ENCODE peak calls at places on chromosomes 3 and 15, in five cellular contexts. E is A549; R is CD4-positive, CD25-positive, alpha-beta regulatory T cell; W is uterus; L is colonic mucosa. P is an unnamed sample.

GRCh38 chr15:39362832-39363561 is 217.9 kb upstream of the THBS1 start:
- DNase-seq in L (no peak), R (no peak), E (no peak), W (no peak), P (no peak)

GRCh38 chr15:69393831-69394491 is 20.2 kb upstream of the KIF23 start:
- DNase-seq in W (no peak), L (no peak), R (no peak), E (peak; percentile 42), P (peak; percentile 40)

GRCh38 chr3:186515115-186515514 is 29.1 kb downstream of the CRYGS start:
- DNase-seq in E (no peak), W (no peak), R (peak; percentile 27), L (no peak), P (no peak)

GRCh38 chr3:164360738-164361376 is 717.4 kb downstream of the SI start:
- DNase-seq in E (no peak), L (no peak), W (no peak), R (no peak), P (no peak)

GRCh38 chr3:72615182-72615581 is 233.1 kb downstream of the SHQ1 start:
- DNase-seq in W (no peak), E (no peak), R (no peak), L (no peak), P (no peak)

GRCh38 chr3:62597481-62597880 is 224.1 kb upstream of the FEZF2 start:
- DNase-seq in E (no peak), W (no peak), R (no peak), L (no peak), P (no peak)

GRCh38 chr3:49006591-49007067 is 562 bp upstream of the WDR6 start:
- DNase-seq in W (peak; percentile 65), L (peak; percentile 46), E (no peak), R (no peak), P (no peak)

GRCh38 chr3:141797167-141797773 is 34.1 kb downstream of the GRK7 start:
- DNase-seq in E (no peak), L (peak; percentile 34), R (peak; percentile 42), W (peak; percentile 33), P (peak; percentile 70)

GRCh38 chr3:100708989-100709839 is at the start of gene TFG:
- DNase-seq in W (peak; percentile 98), E (peak; percentile 99), R (peak; percentile 95), L (peak; percentile 99), P (peak; percentile 99)

GRCh38 chr3:153752405-153753027 is 368.7 kb upstream of the ARHGEF26 start:
- DNase-seq in R (no peak), W (no peak), E (no peak), L (no peak), P (no peak)

GRCh38 chr15:38012894-38013293 is 78.5 kb downstream of the TMCO5A start:
- DNase-seq in E (no peak), L (no peak), W (no peak), R (no peak), P (no peak)

GRCh38 chr3:139284221-139284620 is 59.6 kb upstream of the MRPS22 start:
- DNase-seq in L (no peak), R (no peak), E (no peak), W (no peak), P (no peak)

GRCh38 chr3:186540444-186541226 is 3.5 kb downstream of the CRYGS start:
- DNase-seq in E (peak; percentile 59), W (peak; percentile 69), R (peak; percentile 81), L (peak; percentile 81), P (peak; percentile 80)

GRCh38 chr3:102113421-102114041 is 264.2 kb downstream of the NFKBIZ start:
- DNase-seq in R (no peak), E (peak; percentile 58), W (peak; percentile 60), L (no peak), P (no peak)

GRCh38 chr3:158668506-158668905 is 3.9 kb downstream of the LXN start:
- DNase-seq in W (no peak), E (no peak), L (no peak), R (no peak), P (no peak)

GRCh38 chr3:188194327-188194726 is 40.4 kb downstream of the LPP start:
- DNase-seq in R (no peak), L (no peak), W (no peak), E (no peak), P (no peak)

GRCh38 chr3:113148307-113148703 is 63.1 kb upstream of the BOC start:
- DNase-seq in L (peak; percentile 47), R (no peak), E (no peak), W (peak; percentile 75), P (no peak)

GRCh38 chr3:66326340-66326739 is 105.5 kb downstream of the SLC25A26 start:
- DNase-seq in R (no peak), L (no peak), W (no peak), E (no peak), P (no peak)

GRCh38 chr3:123499316-123499715 is 50.4 kb upstream of the ADCY5 start:
- DNase-seq in E (no peak), L (no peak), R (no peak), W (no peak), P (no peak)

GRCh38 chr3:175432338-175433025 is 573.3 kb downstream of the NAALADL2 start:
- DNase-seq in E (no peak), W (no peak), L (no peak), R (no peak), P (no peak)

GRCh38 chr15:96054606-96055005 is 275.9 kb upstream of the NR2F2 start:
- DNase-seq in E (no peak), W (no peak), R (no peak), L (no peak), P (no peak)

GRCh38 chr15:96053039-96054021 is 277.2 kb upstream of the NR2F2 start:
- DNase-seq in E (peak; percentile 19), W (peak; percentile 40), R (no peak), L (peak; percentile 22), P (no peak)

GRCh38 chr15:96052572-96053038 is 277.9 kb upstream of the NR2F2 start:
- DNase-seq in E (no peak), L (no peak), W (no peak), R (no peak), P (no peak)

GRCh38 chr15:96052154-96052553 is 278.3 kb upstream of the NR2F2 start:
- DNase-seq in L (no peak), R (no peak), W (no peak), E (no peak), P (no peak)

GRCh38 chr15:96054029-96054428 is 276.5 kb upstream of the NR2F2 start:
- DNase-seq in E (no peak), R (no peak), W (no peak), L (no peak), P (no peak)
- H3K4me3 ChIP-seq in E (no peak overlapping the region), R (no peak overlapping the region), W (no peak overlapping the region), L (no peak overlapping the region), P (peak overlapping the region; percentile 37)

DNA sequence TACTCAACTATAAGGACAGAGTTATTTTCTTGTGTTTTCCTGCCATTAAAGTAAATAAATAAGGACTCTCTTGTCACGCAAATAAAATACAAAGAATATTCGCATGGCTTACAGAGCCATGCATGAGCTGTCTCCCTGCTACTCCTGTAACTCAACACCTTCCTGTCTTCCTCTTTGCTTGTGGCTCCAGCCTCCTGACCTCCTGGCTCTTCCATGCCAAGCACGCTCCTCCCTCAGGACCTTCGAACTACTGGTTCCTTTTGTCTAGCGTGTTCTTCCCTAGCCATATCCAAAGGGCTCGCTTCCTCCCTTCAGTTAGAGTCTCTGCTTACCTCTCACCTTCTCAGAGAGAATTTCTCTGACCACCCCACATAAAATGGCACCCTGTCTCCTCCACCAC is 124.3 kb upstream of the TMC3 start:
- DNase-seq in R (no peak), E (no peak), W (no peak), L (no peak), P (no peak)
- H3K4me1 ChIP-seq in R (no peaks in the 10 kb centered on the region), E (no peaks in the 10 kb centered on the region), W (no peaks in the 10 kb centered on the region), L (no peaks in the 10 kb centered on the region), P (no peaks in the 10 kb centered on the region)

DNA sequence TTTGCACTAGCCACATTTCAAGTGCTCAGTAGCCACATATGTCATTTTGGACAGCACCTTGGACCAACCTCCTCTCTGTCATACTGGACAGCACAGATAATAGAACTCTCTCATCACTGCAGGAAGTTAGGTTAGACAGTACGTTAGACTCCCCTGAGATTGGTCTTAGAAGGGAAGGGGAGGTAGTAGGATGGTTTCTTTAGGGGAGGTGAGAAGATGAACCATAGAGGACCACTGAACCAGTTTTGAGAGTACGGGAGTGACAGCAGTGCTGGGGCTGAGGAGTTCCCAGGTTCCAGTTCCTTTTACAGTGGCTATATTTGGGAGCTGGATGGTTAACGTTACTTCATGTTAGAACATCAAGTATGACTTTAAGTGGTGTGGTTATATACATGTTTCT is 7.8 kb downstream of the LRCH3 start:
- DNase-seq in W (no peak), L (no peak), R (no peak), E (no peak), P (no peak)
- H3K4me3 ChIP-seq in W (no peak overlapping the region), L (no peak overlapping the region), R (no peak overlapping the region), E (no peak overlapping the region), P (no peak overlapping the region)

GRCh38 chr3:32399030-32399620 is 7.5 kb downstream of the CMTM7 start:
- DNase-seq in E (peak; percentile 59), W (no peak), R (peak; percentile 76), L (peak; percentile 58), P (no peak)
- H3K4me1 ChIP-seq in E (peaks cover 14% of the 10 kb centered on the region), W (no peaks in the 10 kb centered on the region), R (peaks cover 78% of the 10 kb centered on the region), L (no peaks in the 10 kb centered on the region), P (peaks cover 23% of the 10 kb centered on the region)

GRCh38 chr3:16897254-16897926 is 12.6 kb downstream of the PLCL2 start:
- DNase-seq in W (no peak), R (peak; percentile 26), E (peak; percentile 17), L (peak; percentile 85), P (no peak)

GRCh38 chr3:16899919-16900318 is 15.2 kb downstream of the PLCL2 start:
- DNase-seq in R (no peak), W (no peak), E (no peak), L (no peak), P (no peak)

GRCh38 chr3:16898595-16899395 is 14.0 kb downstream of the PLCL2 start:
- DNase-seq in L (no peak), E (no peak), W (no peak), R (no peak), P (no peak)

GRCh38 chr3:16896820-16897219 is 12.1 kb downstream of the PLCL2 start:
- DNase-seq in W (no peak), E (no peak), L (no peak), R (no peak), P (no peak)

DNA sequence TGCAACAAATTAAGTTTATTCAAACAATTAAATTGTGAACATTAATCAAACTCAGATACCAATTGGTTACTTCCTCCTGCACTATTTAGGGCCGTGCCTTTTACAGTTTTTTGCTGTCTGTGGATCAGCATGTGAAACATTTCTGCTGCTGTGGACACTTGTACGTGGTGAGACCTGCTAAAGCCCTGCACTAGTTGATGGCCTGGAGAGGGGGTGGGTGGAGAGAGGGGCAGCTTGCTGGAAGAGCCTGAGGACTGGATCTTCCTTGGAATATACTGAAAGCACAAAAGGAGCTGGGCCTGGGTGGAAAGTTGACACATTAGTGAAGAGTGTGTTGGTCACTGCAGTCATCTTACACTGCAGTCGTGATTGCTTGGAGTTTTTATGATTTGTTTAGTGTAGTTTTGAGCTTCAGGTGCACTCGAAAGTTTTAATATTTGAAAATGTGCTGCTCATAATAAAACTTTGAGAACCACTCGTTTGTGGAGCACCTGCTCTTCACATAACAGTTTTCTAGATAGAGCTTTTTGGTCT is 11.4 kb downstream of the PLCL2 start:
- DNase-seq in E (no peak), R (no peak), L (no peak), W (no peak), P (no peak)
- H3K4me3 ChIP-seq in E (no peak overlapping the region), R (no peak overlapping the region), L (no peak overlapping the region), W (no peak overlapping the region), P (no peak overlapping the region)

GRCh38 chr3:11618897-11619296 is 24.8 kb downstream of the VGLL4 start:
- DNase-seq in W (no peak), L (no peak), R (no peak), E (no peak), P (no peak)
- H3K4me1 ChIP-seq in W (peaks cover 8% of the 10 kb centered on the region), L (peaks cover 9% of the 10 kb centered on the region), R (peaks cover 3% of the 10 kb centered on the region), E (peaks cover 10% of the 10 kb centered on the region), P (peaks cover 70% of the 10 kb centered on the region)

P was measured in right atrium auricular region.